ENCODE peak calls at places on chromosomes 2 and 18, in six cellular contexts. Z is right lobe of liver; F is CD8-positive, alpha-beta memory T cell; K is right cardiac atrium; W is heart right ventricle; P is cardiac muscle cell. T is an unnamed sample.

GRCh38 chr18:46462523-46462922 is 194.5 kb downstream of the LOXHD1 start:
- DNase-seq in Z (no peak), F (no peak), K (no peak), W (no peak), P (no peak), T (no peak)

GRCh38 chr2:169393068-169393590 is 30.8 kb upstream of the LRP2 start:
- DNase-seq in Z (no peak), F (no peak), K (no peak), W (no peak), P (no peak), T (no peak)

GRCh38 chr2:160349306-160349705 is 144.3 kb downstream of the RBMS1 start:
- DNase-seq in Z (no peak), F (no peak), K (no peak), W (no peak), P (no peak), T (no peak)

GRCh38 chr18:41731887-41732286 is 223.1 kb upstream of the PIK3C3 start:
- DNase-seq in Z (no peak), F (no peak), K (no peak), W (no peak), P (peak; percentile 43), T (no peak)

GRCh38 chr2:220090050-220090449 is 462.6 kb downstream of the SLC4A3 start:
- DNase-seq in Z (no peak), F (no peak), K (no peak), W (no peak), P (no peak), T (no peak)

GRCh38 chr2:100196786-100197494 is 54.5 kb upstream of the AFF3 start:
- DNase-seq in Z (no peak), F (no peak), K (no peak), W (no peak), P (no peak), T (no peak)

GRCh38 chr2:2039826-2040225 is 291.2 kb downstream of the MYT1L start:
- DNase-seq in Z (no peak), F (no peak), K (no peak), W (no peak), P (no peak), T (no peak)

GRCh38 chr2:120299561-120299960 is 46.4 kb upstream of the INHBB start:
- DNase-seq in Z (no peak), F (no peak), K (no peak), W (no peak), P (no peak), T (peak; percentile 82)

GRCh38 chr18:55488473-55488872 is 99.5 kb downstream of the TCF4 start:
- DNase-seq in Z (no peak), F (no peak), K (no peak), W (no peak), P (no peak), T (no peak)

GRCh38 chr2:219687266-219687665 is 59.8 kb downstream of the SLC4A3 start:
- DNase-seq in Z (no peak), F (no peak), K (no peak), W (no peak), P (peak; percentile 79), T (peak; percentile 75)

GRCh38 chr2:101305492-101306123 is 2.9 kb downstream of the RNF149 start:
- DNase-seq in Z (no peak), F (no peak), K (no peak), W (no peak), P (peak; percentile 62), T (peak; percentile 12)

GRCh38 chr2:101305044-101305443 is 3.5 kb downstream of the RNF149 start:
- DNase-seq in Z (no peak), F (no peak), K (no peak), W (no peak), P (no peak), T (no peak)

GRCh38 chr2:101306410-101306809 is 2.1 kb downstream of the RNF149 start:
- DNase-seq in Z (no peak), F (no peak), K (no peak), W (no peak), P (no peak), T (no peak)

GRCh38 chr2:101302016-101302415 is 6.5 kb downstream of the RNF149 start:
- DNase-seq in Z (no peak), F (no peak), K (no peak), W (no peak), P (no peak), T (no peak)

GRCh38 chr2:101303688-101304087 is 4.8 kb downstream of the RNF149 start:
- DNase-seq in Z (no peak), F (no peak), K (no peak), W (no peak), P (no peak), T (no peak)
- H3K4me1 ChIP-seq in Z (no peaks in the 10 kb centered on the region), F (peaks cover 78% of the 10 kb centered on the region), K (peaks cover 24% of the 10 kb centered on the region), W (peaks cover 89% of the 10 kb centered on the region), P (peaks cover 61% of the 10 kb centered on the region), T (peaks cover 35% of the 10 kb centered on the region)

GRCh38 chr2:27582695-27583389 is at the start of gene ZNF512:
- DNase-seq in Z (peak; percentile 87), F (peak; percentile 53), K (peak; percentile 96), W (peak; percentile 89), P (peak; percentile 97), T (peak; percentile 96)
- H3K4me1 ChIP-seq in Z (no peaks in the 10 kb centered on the region), F (peaks cover 50% of the 10 kb centered on the region), K (peaks cover 2% of the 10 kb centered on the region), W (peaks cover 22% of the 10 kb centered on the region), P (peaks cover 3% of the 10 kb centered on the region), T (peaks cover 25% of the 10 kb centered on the region)

DNA sequence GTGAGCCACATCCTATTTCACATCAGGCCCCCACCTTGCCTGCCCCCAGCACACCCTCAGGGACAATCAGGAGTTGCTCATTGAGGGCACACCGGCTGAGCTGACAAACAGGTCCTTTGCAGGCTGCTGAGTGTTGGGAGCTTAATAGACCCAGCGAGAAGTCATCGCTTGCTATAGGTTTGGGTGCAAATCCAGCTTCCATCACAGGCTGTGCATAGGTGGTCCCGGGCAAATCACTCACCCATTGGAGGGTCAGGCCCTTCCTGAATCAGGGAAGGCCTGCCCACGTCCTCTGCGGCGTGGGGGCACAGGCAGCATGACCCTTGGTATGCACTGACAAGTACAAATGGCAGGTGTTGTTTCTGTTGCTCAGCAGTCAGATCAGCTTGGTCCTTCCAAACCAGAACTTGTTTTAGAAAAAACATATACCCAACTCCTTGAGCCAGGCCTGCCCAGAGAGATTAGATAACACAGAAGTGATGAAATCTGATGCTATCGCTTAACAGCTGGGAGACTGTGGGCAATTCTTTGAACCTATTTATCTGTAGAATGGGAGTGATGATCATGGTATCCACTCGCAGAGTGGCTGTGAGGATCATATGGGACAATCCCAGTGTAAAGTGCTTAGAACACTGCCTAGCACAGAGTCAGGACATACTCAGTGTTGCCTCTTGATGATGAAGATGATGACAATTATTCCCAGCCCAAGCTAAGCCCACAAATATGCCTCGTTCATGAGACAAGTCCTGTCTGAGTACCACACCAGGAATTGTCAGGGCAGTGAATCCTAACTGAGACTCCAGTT is 34.9 kb downstream of the SMAD7 start:
- DNase-seq in Z (no peak), F (no peak), K (no peak), W (no peak), P (no peak), T (no peak)
- H3K4me1 ChIP-seq in Z (no peaks in the 10 kb centered on the region), F (peaks cover 7% of the 10 kb centered on the region), K (peaks cover 15% of the 10 kb centered on the region), W (peaks cover 31% of the 10 kb centered on the region), P (peaks cover 24% of the 10 kb centered on the region), T (peaks cover 23% of the 10 kb centered on the region)

GRCh38 chr2:74290466-74291216 is 52.6 kb downstream of the SLC4A5 start:
- DNase-seq in Z (no peak), F (no peak), K (no peak), W (no peak), P (no peak), T (no peak)
- H3K4me1 ChIP-seq in Z (no peaks in the 10 kb centered on the region), F (peaks cover 24% of the 10 kb centered on the region), K (peaks cover 1% of the 10 kb centered on the region), W (no peaks in the 10 kb centered on the region), P (peaks cover 20% of the 10 kb centered on the region), T (peaks cover 11% of the 10 kb centered on the region)

DNA sequence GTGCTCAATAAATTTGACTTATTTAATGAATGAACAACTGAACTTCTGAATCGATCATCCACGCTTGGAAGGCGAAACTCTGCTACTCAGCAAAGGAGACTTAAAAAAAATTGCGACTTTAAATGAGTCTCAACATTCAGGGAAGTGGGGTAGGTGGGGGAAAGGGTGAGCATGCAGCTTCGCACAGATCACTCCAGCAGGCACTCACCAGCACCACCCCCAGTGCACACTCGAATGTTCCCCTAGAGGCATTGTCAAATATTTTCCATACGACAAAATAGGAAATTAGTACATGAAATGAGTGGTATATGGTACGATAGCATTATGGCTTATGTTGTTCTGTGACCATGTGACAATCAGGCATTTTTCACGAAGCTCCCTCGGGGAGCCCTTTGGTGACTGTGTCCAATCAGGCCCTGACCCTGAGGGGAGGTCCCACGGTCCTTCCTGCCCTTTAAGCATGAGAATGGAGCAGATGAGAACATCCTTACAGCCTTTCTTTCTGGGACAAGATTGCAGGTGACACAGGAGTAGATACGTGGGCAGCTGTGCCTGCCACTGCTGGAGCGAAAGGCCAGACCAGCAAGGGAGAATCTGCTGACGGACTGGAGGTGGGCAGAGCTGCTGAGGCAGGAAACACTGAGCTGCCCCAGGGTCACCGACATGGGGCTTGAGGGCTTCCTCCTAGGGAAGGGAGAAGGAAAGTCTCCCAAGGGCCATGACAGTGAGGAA is 101.4 kb upstream of the ID2 start:
- DNase-seq in Z (no peak), F (no peak), K (no peak), W (no peak), P (no peak), T (no peak)
- H3K4me1 ChIP-seq in Z (no peaks in the 10 kb centered on the region), F (peaks cover 27% of the 10 kb centered on the region), K (peaks cover 19% of the 10 kb centered on the region), W (peaks cover 21% of the 10 kb centered on the region), P (peaks cover 21% of the 10 kb centered on the region), T (peaks cover 19% of the 10 kb centered on the region)

DNA sequence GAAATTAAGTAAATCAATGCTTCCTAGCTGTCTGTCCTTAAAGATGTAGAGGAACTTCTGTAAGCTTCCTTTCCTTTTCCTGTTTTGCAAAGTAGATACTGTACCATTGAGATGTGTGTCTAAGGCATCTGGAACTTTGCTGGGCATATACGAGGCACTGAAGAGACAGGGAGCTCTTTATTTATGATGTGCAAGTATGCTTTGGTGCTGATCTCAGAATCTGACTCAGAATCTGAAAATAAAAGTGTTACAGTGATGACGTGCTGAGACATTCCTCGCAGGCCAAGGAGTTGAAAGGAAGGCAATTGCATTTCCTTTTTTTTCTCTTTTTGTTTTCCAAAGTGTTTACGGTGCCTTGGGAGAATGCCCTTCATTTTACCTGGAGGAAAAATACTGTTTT is 230.9 kb upstream of the RGPD4 start:
- DNase-seq in Z (no peak), F (no peak), K (no peak), W (no peak), P (peak; percentile 26), T (no peak)
- H3K4me1 ChIP-seq in Z (no peaks in the 10 kb centered on the region), F (no peaks in the 10 kb centered on the region), K (peaks cover 3% of the 10 kb centered on the region), W (peaks cover 16% of the 10 kb centered on the region), P (peaks cover 45% of the 10 kb centered on the region), T (peaks cover 26% of the 10 kb centered on the region)

GRCh38 chr2:229910832-229911412 is 10.9 kb downstream of the TRIP12 start:
- DNase-seq in Z (no peak), F (no peak), K (no peak), W (no peak), P (no peak), T (no peak)
- H3K4me1 ChIP-seq in Z (peaks cover 2% of the 10 kb centered on the region), F (peaks cover 46% of the 10 kb centered on the region), K (peaks cover 4% of the 10 kb centered on the region), W (peaks cover 63% of the 10 kb centered on the region), P (peaks cover 31% of the 10 kb centered on the region), T (no peaks in the 10 kb centered on the region)

DNA sequence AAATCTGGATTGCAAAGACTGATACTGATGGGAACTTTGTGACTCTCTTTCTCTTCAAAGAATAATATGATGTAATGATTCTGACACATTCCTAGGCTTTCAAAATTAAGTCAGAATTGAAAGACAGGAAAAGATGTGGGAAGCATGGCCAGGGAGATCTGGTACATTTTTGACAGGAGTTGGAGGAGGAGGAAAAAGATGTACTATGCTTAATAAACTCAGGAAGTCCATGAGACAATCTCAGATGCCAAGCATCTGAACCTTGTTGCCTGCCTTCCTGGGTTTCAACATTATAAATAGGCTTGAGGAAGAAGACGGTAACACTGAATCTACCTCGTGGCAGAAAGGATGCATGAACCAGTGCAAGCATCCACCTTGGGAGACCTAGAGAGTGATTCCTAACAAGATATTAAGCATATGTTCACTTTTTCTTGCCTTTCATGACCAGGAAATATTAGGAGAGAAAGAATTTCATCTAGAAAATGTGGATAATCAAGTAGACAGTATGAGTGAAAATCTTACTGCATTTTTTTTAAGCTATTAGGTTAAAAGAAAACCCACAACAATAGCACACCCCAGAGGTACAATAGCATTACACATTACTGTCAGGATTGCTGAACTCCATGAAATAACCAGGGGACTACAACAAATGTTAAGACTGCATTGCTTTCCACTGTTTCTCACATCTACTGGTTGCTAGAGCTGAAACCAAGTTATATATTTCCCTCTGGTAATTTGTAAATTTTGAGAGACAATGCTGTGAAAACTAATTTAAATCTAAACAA is 33.9 kb downstream of the KLF7 start:
- DNase-seq in Z (no peak), F (no peak), K (no peak), W (no peak), P (peak; percentile 33), T (no peak)
- H3K4me1 ChIP-seq in Z (no peaks in the 10 kb centered on the region), F (peaks cover 48% of the 10 kb centered on the region), K (peaks cover 32% of the 10 kb centered on the region), W (peaks cover 97% of the 10 kb centered on the region), P (peaks cover 8% of the 10 kb centered on the region), T (peaks cover 60% of the 10 kb centered on the region)

T was measured in SJSA1.